ENCODE peak calls at places on chromosomes 7 and 10, in seven cellular contexts. One of them, this sample, is unnamed.

GRCh38 chr7:35467456-35467978 is 213.6 kb upstream of the TBX20 start:
- DNase-seq in endothelial cell of umbilical vein: no peak
- DNase-seq in SK-N-SH: no peak
- DNase-seq in HepG2: no peak
- DNase-seq in GM12878: no peak
- DNase-seq in H1: no peak
- DNase-seq in K562: no peak
- DNase-seq in this sample: peak; percentile 4

GRCh38 chr10:43076876-43077420 is at the start of gene RET:
- DNase-seq in GM12878: no peak
- DNase-seq in K562: peak; percentile 94
- DNase-seq in H1: peak; percentile 72
- DNase-seq in HepG2: no peak
- DNase-seq in endothelial cell of umbilical vein: no peak
- DNase-seq in SK-N-SH: peak; percentile 98
- DNase-seq in this sample: no peak

GRCh38 chr7:47578581-47579270 is 3.2 kb downstream of the TNS3 start:
- DNase-seq in K562: no peak
- DNase-seq in endothelial cell of umbilical vein: peak; percentile 45
- DNase-seq in HepG2: peak; percentile 62
- DNase-seq in SK-N-SH: no peak
- DNase-seq in GM12878: no peak
- DNase-seq in H1: no peak
- DNase-seq in this sample: no peak

GRCh38 chr10:20836401-20836800 is 60.7 kb downstream of the NEBL start:
- DNase-seq in SK-N-SH: no peak
- DNase-seq in HepG2: no peak
- DNase-seq in GM12878: no peak
- DNase-seq in K562: no peak
- DNase-seq in H1: no peak
- DNase-seq in endothelial cell of umbilical vein: no peak
- DNase-seq in this sample: no peak

GRCh38 chr7:134737561-134738353 is 41.7 kb upstream of the CALD1 start:
- DNase-seq in endothelial cell of umbilical vein: peak; percentile 34
- DNase-seq in SK-N-SH: no peak
- DNase-seq in GM12878: peak; percentile 36
- DNase-seq in H1: no peak
- DNase-seq in K562: no peak
- DNase-seq in HepG2: no peak
- DNase-seq in this sample: no peak

GRCh38 chr10:84540022-84540616 is 211.7 kb downstream of the CCSER2 start:
- DNase-seq in endothelial cell of umbilical vein: no peak
- DNase-seq in H1: no peak
- DNase-seq in SK-N-SH: no peak
- DNase-seq in K562: no peak
- DNase-seq in GM12878: no peak
- DNase-seq in HepG2: no peak
- DNase-seq in this sample: no peak

GRCh38 chr10:99372546-99373271 is 43.6 kb downstream of the CNNM1 start:
- DNase-seq in GM12878: no peak
- DNase-seq in H1: no peak
- DNase-seq in endothelial cell of umbilical vein: no peak
- DNase-seq in K562: no peak
- DNase-seq in SK-N-SH: no peak
- DNase-seq in HepG2: peak; percentile 25
- DNase-seq in this sample: no peak

GRCh38 chr10:6840766-6841165 is 260.7 kb upstream of the PRKCQ start:
- DNase-seq in GM12878: no peak
- DNase-seq in HepG2: no peak
- DNase-seq in SK-N-SH: no peak
- DNase-seq in endothelial cell of umbilical vein: no peak
- DNase-seq in H1: no peak
- DNase-seq in K562: no peak
- DNase-seq in this sample: no peak

GRCh38 chr10:43930777-43931176 is 282.1 kb upstream of the ZNF32 start:
- DNase-seq in GM12878: no peak
- DNase-seq in endothelial cell of umbilical vein: no peak
- DNase-seq in H1: no peak
- DNase-seq in HepG2: no peak
- DNase-seq in SK-N-SH: no peak
- DNase-seq in K562: no peak
- DNase-seq in this sample: no peak

GRCh38 chr7:128831178-128831993 is 1.2 kb downstream of the FLNC start:
- DNase-seq in SK-N-SH: peak; percentile 74
- DNase-seq in H1: peak; percentile 83
- DNase-seq in endothelial cell of umbilical vein: peak; percentile 65
- DNase-seq in K562: peak; percentile 91
- DNase-seq in GM12878: no peak
- DNase-seq in HepG2: no peak
- DNase-seq in this sample: no peak

GRCh38 chr7:152859781-152860191 is 100.2 kb downstream of the ACTR3B start:
- DNase-seq in K562: peak; percentile 83
- DNase-seq in GM12878: no peak
- DNase-seq in SK-N-SH: peak; percentile 66
- DNase-seq in endothelial cell of umbilical vein: no peak
- DNase-seq in H1: peak; percentile 63
- DNase-seq in HepG2: peak; percentile 15
- DNase-seq in this sample: peak; percentile 8

GRCh38 chr7:129612112-129613015 is 844 bp downstream of the NRF1 start:
- DNase-seq in H1: peak; percentile 54
- DNase-seq in HepG2: no peak
- DNase-seq in SK-N-SH: peak; percentile 66
- DNase-seq in endothelial cell of umbilical vein: peak; percentile 77
- DNase-seq in K562: no peak
- DNase-seq in GM12878: no peak
- DNase-seq in this sample: no peak

GRCh38 chr7:148664319-148664718 is 34.4 kb upstream of the CUL1 start:
- DNase-seq in H1: no peak
- DNase-seq in HepG2: no peak
- DNase-seq in K562: no peak
- DNase-seq in endothelial cell of umbilical vein: peak; percentile 38
- DNase-seq in SK-N-SH: no peak
- DNase-seq in GM12878: no peak
- DNase-seq in this sample: no peak

GRCh38 chr10:32132357-32132756 is 76.1 kb upstream of the KIF5B start:
- DNase-seq in endothelial cell of umbilical vein: no peak
- DNase-seq in K562: peak; percentile 34
- DNase-seq in HepG2: no peak
- DNase-seq in H1: peak; percentile 76
- DNase-seq in GM12878: no peak
- DNase-seq in SK-N-SH: no peak
- DNase-seq in this sample: no peak

GRCh38 chr10:65941098-65941655 is 984.7 kb upstream of the LRRTM3 start:
- DNase-seq in SK-N-SH: no peak
- DNase-seq in GM12878: no peak
- DNase-seq in endothelial cell of umbilical vein: no peak
- DNase-seq in HepG2: peak; percentile 2
- DNase-seq in K562: no peak
- DNase-seq in H1: no peak
- DNase-seq in this sample: no peak

GRCh38 chr10:34797155-34797554 is 17.9 kb downstream of the PARD3 start:
- DNase-seq in GM12878: no peak
- DNase-seq in HepG2: no peak
- DNase-seq in SK-N-SH: no peak
- DNase-seq in H1: no peak
- DNase-seq in K562: no peak
- DNase-seq in endothelial cell of umbilical vein: no peak
- DNase-seq in this sample: no peak

GRCh38 chr10:34908472-34908871 is 93.4 kb upstream of the PARD3 start:
- DNase-seq in HepG2: no peak
- DNase-seq in SK-N-SH: peak; percentile 44
- DNase-seq in H1: no peak
- DNase-seq in GM12878: no peak
- DNase-seq in K562: no peak
- DNase-seq in endothelial cell of umbilical vein: no peak
- DNase-seq in this sample: no peak

GRCh38 chr10:78600740-78601139 is 468.0 kb upstream of the ZMIZ1 start:
- DNase-seq in H1: no peak
- DNase-seq in GM12878: no peak
- DNase-seq in HepG2: no peak
- DNase-seq in SK-N-SH: no peak
- DNase-seq in endothelial cell of umbilical vein: no peak
- DNase-seq in K562: no peak
- DNase-seq in this sample: no peak

GRCh38 chr7:151686826-151687225 is 167.1 kb upstream of the RHEB start:
- DNase-seq in HepG2: no peak
- DNase-seq in endothelial cell of umbilical vein: no peak
- DNase-seq in K562: no peak
- DNase-seq in SK-N-SH: no peak
- DNase-seq in GM12878: no peak
- DNase-seq in H1: no peak
- DNase-seq in this sample: no peak

GRCh38 chr7:30702200-30702599 is 19.9 kb upstream of the CRHR2 start:
- DNase-seq in K562: no peak
- DNase-seq in SK-N-SH: no peak
- DNase-seq in HepG2: no peak
- DNase-seq in H1: no peak
- DNase-seq in endothelial cell of umbilical vein: no peak
- DNase-seq in GM12878: no peak
- DNase-seq in this sample: no peak

GRCh38 chr7:151762501-151763245 is 114.2 kb downstream of the PRKAG2 start:
- DNase-seq in GM12878: no peak
- DNase-seq in endothelial cell of umbilical vein: no peak
- DNase-seq in H1: no peak
- DNase-seq in SK-N-SH: no peak
- DNase-seq in HepG2: no peak
- DNase-seq in K562: no peak
- DNase-seq in this sample: no peak

GRCh38 chr7:2641406-2642393 is 9.9 kb downstream of the TTYH3 start:
- DNase-seq in K562: no peak
- DNase-seq in endothelial cell of umbilical vein: peak; percentile 99
- DNase-seq in SK-N-SH: peak; percentile 75
- DNase-seq in GM12878: peak; percentile 47
- DNase-seq in H1: peak; percentile 87
- DNase-seq in HepG2: peak; percentile 71
- DNase-seq in this sample: no peak

GRCh38 chr10:46553238-46554049 is 3.0 kb downstream of the GPRIN2 start:
- DNase-seq in K562: no peak
- DNase-seq in SK-N-SH: no peak
- DNase-seq in HepG2: no peak
- DNase-seq in H1: peak; percentile 47
- DNase-seq in endothelial cell of umbilical vein: no peak
- DNase-seq in GM12878: no peak
- DNase-seq in this sample: no peak

GRCh38 chr10:121927841-121928527 is at the start of gene ATE1:
- DNase-seq in K562: peak; percentile 77
- DNase-seq in HepG2: peak; percentile 88
- DNase-seq in SK-N-SH: peak; percentile 94
- DNase-seq in endothelial cell of umbilical vein: peak; percentile 94
- DNase-seq in GM12878: no peak
- DNase-seq in H1: peak; percentile 91
- DNase-seq in this sample: peak; percentile 88
- H3K9ac ChIP-seq in K562: peak within 1 kb of the TSS; percentile 99
- H3K9ac ChIP-seq in HepG2: peak within 1 kb of the TSS; percentile 97
- H3K9ac ChIP-seq in SK-N-SH: peak within 1 kb of the TSS; percentile 97
- H3K9ac ChIP-seq in endothelial cell of umbilical vein: peak within 1 kb of the TSS; percentile 94
- H3K9ac ChIP-seq in GM12878: peak within 1 kb of the TSS; percentile 94
- H3K9ac ChIP-seq in H1: peak within 1 kb of the TSS; percentile 96
- H3K9ac ChIP-seq in this sample: peak within 1 kb of the TSS; percentile 96

GRCh38 chr7:18472161-18472483 is 23.4 kb upstream of the HDAC9 start:
- DNase-seq in HepG2: no peak
- DNase-seq in SK-N-SH: no peak
- DNase-seq in endothelial cell of umbilical vein: no peak
- DNase-seq in GM12878: no peak
- DNase-seq in H1: no peak
- DNase-seq in K562: no peak
- DNase-seq in this sample: no peak

GRCh38 chr7:18469332-18469731 is 26.2 kb upstream of the HDAC9 start:
- DNase-seq in H1: no peak
- DNase-seq in endothelial cell of umbilical vein: no peak
- DNase-seq in K562: no peak
- DNase-seq in SK-N-SH: no peak
- DNase-seq in GM12878: no peak
- DNase-seq in HepG2: no peak
- DNase-seq in this sample: no peak

GRCh38 chr7:18473119-18473518 is 22.4 kb upstream of the HDAC9 start:
- DNase-seq in K562: no peak
- DNase-seq in SK-N-SH: no peak
- DNase-seq in HepG2: no peak
- DNase-seq in H1: no peak
- DNase-seq in endothelial cell of umbilical vein: no peak
- DNase-seq in GM12878: no peak
- DNase-seq in this sample: no peak

GRCh38 chr7:18468794-18469193 is 26.8 kb upstream of the HDAC9 start:
- DNase-seq in SK-N-SH: no peak
- DNase-seq in endothelial cell of umbilical vein: no peak
- DNase-seq in K562: no peak
- DNase-seq in HepG2: no peak
- DNase-seq in GM12878: no peak
- DNase-seq in H1: no peak
- DNase-seq in this sample: no peak

GRCh38 chr7:18471476-18472160 is 23.9 kb upstream of the HDAC9 start:
- DNase-seq in GM12878: no peak
- DNase-seq in endothelial cell of umbilical vein: no peak
- DNase-seq in HepG2: no peak
- DNase-seq in SK-N-SH: peak; percentile 38
- DNase-seq in H1: no peak
- DNase-seq in K562: no peak
- DNase-seq in this sample: no peak
- TF ChIP-seq MAX in GM12878: no peak
- TF ChIP-seq MAX in endothelial cell of umbilical vein: no peak
- TF ChIP-seq MAX in HepG2: no peak
- TF ChIP-seq MAX in SK-N-SH: no peak
- TF ChIP-seq MAX in H1: no peak
- TF ChIP-seq MAX in K562: no peak
- TF ChIP-seq MAX in this sample: no peak

DNA sequence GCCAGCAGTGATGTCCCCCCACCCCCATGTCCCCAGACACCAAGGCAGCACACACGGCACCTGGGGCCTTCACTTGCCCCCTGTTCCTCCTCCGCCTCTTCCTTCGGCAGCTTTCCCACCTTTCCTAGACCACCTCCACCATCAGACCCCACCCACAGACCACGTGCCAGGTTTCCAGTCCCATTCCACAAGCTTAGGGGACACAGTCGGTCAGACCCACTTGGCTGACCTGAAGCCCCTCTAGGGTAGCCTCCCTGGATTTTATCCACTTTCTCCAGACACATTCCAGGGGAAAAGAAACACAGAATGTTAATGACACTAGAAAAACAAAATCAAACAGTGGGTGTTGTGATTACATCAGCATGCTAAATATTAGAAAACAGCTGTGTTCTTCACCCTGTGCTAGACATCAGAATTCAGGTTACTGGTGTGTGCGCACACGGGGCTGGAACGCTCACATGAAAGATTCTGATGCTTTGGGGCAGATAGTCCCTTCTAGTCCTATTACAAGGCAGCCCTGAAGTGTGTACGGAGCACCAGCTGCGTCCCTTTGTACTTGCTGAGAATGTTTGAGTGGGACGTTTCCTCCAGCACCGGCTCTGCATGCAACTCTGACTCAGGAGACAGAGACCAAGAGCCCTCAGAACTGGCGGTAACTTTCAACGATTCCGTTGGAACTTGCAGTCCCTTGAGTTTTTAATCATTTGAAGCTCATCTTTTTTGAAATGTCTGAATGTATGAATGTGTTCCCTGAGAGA is 75.5 kb upstream of the PPP2R2D start:
- DNase-seq in endothelial cell of umbilical vein: no peak
- DNase-seq in HepG2: no peak
- DNase-seq in GM12878: no peak
- DNase-seq in SK-N-SH: no peak
- DNase-seq in K562: no peak
- DNase-seq in H1: no peak
- DNase-seq in this sample: no peak
- H3K9ac ChIP-seq in endothelial cell of umbilical vein: no peak overlapping the region
- H3K9ac ChIP-seq in HepG2: no peak overlapping the region
- H3K9ac ChIP-seq in GM12878: no peak overlapping the region
- H3K9ac ChIP-seq in SK-N-SH: no peak overlapping the region
- H3K9ac ChIP-seq in K562: no peak overlapping the region
- H3K9ac ChIP-seq in H1: no peak overlapping the region
- H3K9ac ChIP-seq in this sample: no peak overlapping the region

GRCh38 chr10:113402602-113403001 is 150.3 kb upstream of the HABP2 start:
- DNase-seq in K562: no peak
- DNase-seq in HepG2: no peak
- DNase-seq in endothelial cell of umbilical vein: no peak
- DNase-seq in H1: no peak
- DNase-seq in SK-N-SH: no peak
- DNase-seq in GM12878: no peak
- DNase-seq in this sample: no peak
- TF ChIP-seq MAX in K562: no peak
- TF ChIP-seq MAX in HepG2: no peak
- TF ChIP-seq MAX in endothelial cell of umbilical vein: no peak
- TF ChIP-seq MAX in H1: no peak
- TF ChIP-seq MAX in SK-N-SH: no peak
- TF ChIP-seq MAX in GM12878: no peak
- TF ChIP-seq MAX in this sample: no peak

This sample was measured in HCT116.